ENCODE peak calls at places on chromosome 11, in eight cellular contexts. D is HT-29, F is glutamatergic neuron, E is mucosa of descending colon, B is NCI-H510A, Q is activated T-cell treated with anti-CD3 and anti-CD28 coated beads for 1 hour, M is foreskin fibroblast, O is hypothalamus. S is an unnamed sample.

GRCh38 chr11:81644239-81644840 is 1089.3 kb downstream of the FAM181B start:
- DNase-seq in D (peak; percentile 80), F (no peak), E (no peak), B (peak; percentile 49), Q (no peak), M (no peak), O (no peak), S (peak; percentile 67)

GRCh38 chr11:1227551-1228182 is 4.8 kb downstream of the MUC5B start:
- DNase-seq in D (no peak), F (peak; percentile 8), E (peak; percentile 22), B (no peak), Q (no peak), M (no peak), O (no peak), S (no peak)

GRCh38 chr11:58530236-58530635 is 22.3 kb upstream of the OR5B21 start:
- DNase-seq in D (peak; percentile 53), F (no peak), E (no peak), B (no peak), Q (peak; percentile 28), M (no peak), O (no peak), S (no peak)

GRCh38 chr11:36509265-36509664 is 807 bp downstream of the TRAF6 start:
- DNase-seq in D (no peak), F (no peak), E (no peak), B (no peak), Q (no peak), M (no peak), O (no peak), S (no peak)

GRCh38 chr11:3014314-3014938 is 22.3 kb upstream of the NAP1L4 start:
- DNase-seq in D (no peak), F (no peak), E (peak; percentile 5), B (no peak), Q (peak; percentile 54), M (no peak), O (no peak), S (no peak)

GRCh38 chr11:108698844-108699642 is 34.2 kb downstream of the DDX10 start:
- DNase-seq in D (no peak), F (no peak), E (no peak), B (peak; percentile 11), Q (no peak), M (no peak), O (no peak), S (no peak)

GRCh38 chr11:57527056-57527631 is 3.4 kb downstream of the TIMM10 start:
- DNase-seq in D (peak; percentile 90), F (peak; percentile 83), E (peak; percentile 76), B (no peak), Q (peak; percentile 72), M (peak; percentile 43), O (peak; percentile 59), S (peak; percentile 61)

GRCh38 chr11:110069158-110069737 is 23.9 kb upstream of the ZC3H12C start:
- DNase-seq in D (peak; percentile 63), F (no peak), E (peak; percentile 69), B (no peak), Q (no peak), M (peak; percentile 97), O (no peak), S (peak; percentile 63)

GRCh38 chr11:406796-407650 is 7.8 kb downstream of the SIGIRR start:
- DNase-seq in D (peak; percentile 87), F (peak; percentile 72), E (peak; percentile 91), B (no peak), Q (peak; percentile 83), M (peak; percentile 67), O (peak; percentile 56), S (peak; percentile 75)

GRCh38 chr11:121566279-121567168 is 113.8 kb upstream of the SORL1-AS1 start:
- DNase-seq in D (no peak), F (no peak), E (no peak), B (no peak), Q (no peak), M (no peak), O (no peak), S (no peak)

GRCh38 chr11:69253028-69253427 is 40.9 kb upstream of the MYEOV start:
- DNase-seq in D (no peak), F (no peak), E (no peak), B (no peak), Q (no peak), M (peak; percentile 51), O (no peak), S (peak; percentile 17)

GRCh38 chr11:114099392-114100178 is 40.1 kb downstream of the ZBTB16 start:
- DNase-seq in D (no peak), F (no peak), E (no peak), B (no peak), Q (no peak), M (no peak), O (no peak), S (no peak)

GRCh38 chr11:76644591-76644990 is 26.0 kb downstream of the LRRC32 start:
- DNase-seq in D (no peak), F (peak; percentile 5), E (no peak), B (no peak), Q (no peak), M (no peak), O (no peak), S (no peak)

GRCh38 chr11:76169473-76169881 is 36.8 kb downstream of the WNT11 start:
- DNase-seq in D (no peak), F (no peak), E (no peak), B (no peak), Q (no peak), M (no peak), O (no peak), S (no peak)

GRCh38 chr11:60889869-60890311 is 16.5 kb downstream of the PRPF19 start:
- DNase-seq in D (no peak), F (no peak), E (no peak), B (no peak), Q (no peak), M (no peak), O (no peak), S (no peak)

GRCh38 chr11:34653851-34654490 is 33.1 kb downstream of the EHF start:
- DNase-seq in D (peak; percentile 95), F (no peak), E (no peak), B (no peak), Q (no peak), M (peak; percentile 99), O (no peak), S (peak; percentile 90)

GRCh38 chr11:61855939-61856730 is 28.0 kb downstream of the FADS2 start:
- DNase-seq in D (no peak), F (no peak), E (no peak), B (no peak), Q (no peak), M (no peak), O (no peak), S (no peak)

GRCh38 chr11:10304495-10305261 is at the start of gene ADM:
- DNase-seq in D (peak; percentile 98), F (peak; percentile 75), E (peak; percentile 93), B (no peak), Q (peak; percentile 12), M (peak; percentile 95), O (peak; percentile 41), S (peak; percentile 89)

GRCh38 chr11:127492025-127492424 is 491.5 kb upstream of the KIRREL3 start:
- DNase-seq in D (peak; percentile 50), F (no peak), E (no peak), B (peak; percentile 5), Q (no peak), M (no peak), O (no peak), S (no peak)

GRCh38 chr11:119538748-119539147 is 115.8 kb upstream of the THY1 start:
- DNase-seq in D (no peak), F (no peak), E (no peak), B (no peak), Q (no peak), M (peak; percentile 12), O (no peak), S (no peak)

GRCh38 chr11:19453893-19454292 is 213.1 kb upstream of the E2F8 start:
- DNase-seq in D (no peak), F (no peak), E (no peak), B (no peak), Q (no peak), M (peak; percentile 59), O (no peak), S (no peak)

GRCh38 chr11:119254239-119254638 is 48.1 kb downstream of the CBL start:
- DNase-seq in D (no peak), F (no peak), E (no peak), B (no peak), Q (no peak), M (no peak), O (no peak), S (no peak)

GRCh38 chr11:103699656-103700055 is 336.8 kb upstream of the DDI1 start:
- DNase-seq in D (no peak), F (no peak), E (no peak), B (no peak), Q (no peak), M (no peak), O (no peak), S (no peak)

GRCh38 chr11:10285148-10285802 is 8.7 kb downstream of the SBF2 start:
- DNase-seq in D (no peak), F (no peak), E (no peak), B (no peak), Q (no peak), M (no peak), O (no peak), S (no peak)

GRCh38 chr11:123505546-123506299 is 75.7 kb downstream of the GRAMD1B start:
- DNase-seq in D (no peak), F (peak; percentile 73), E (no peak), B (no peak), Q (no peak), M (no peak), O (no peak), S (no peak)

GRCh38 chr11:118807800-118808778 is 17.1 kb upstream of the DDX6 start:
- DNase-seq in D (no peak), F (no peak), E (no peak), B (no peak), Q (no peak), M (no peak), O (no peak), S (no peak)